ENCODE peak calls at places on chromosomes 2 and 18, in four cellular contexts. B, E, T and H are unnamed samples.

GRCh38 chr2:70557171-70557838 is 3.7 kb upstream of the TGFA start:
- DNase-seq in B (no peak), T (no peak), E (no peak), H (peak)

GRCh38 chr18:23541349-23542093 is 38.2 kb downstream of the RMC1 start:
- DNase-seq in B (no peak), T (no peak), E (no peak), H (no peak)

GRCh38 chr2:229205704-229206103 is 65.4 kb downstream of the PID1 start:
- DNase-seq in T (no peak), B (no peak), E (no peak), H (no peak)

GRCh38 chr2:62364786-62365185 is 141.2 kb downstream of the TMEM17 start:
- DNase-seq in T (no peak), E (no peak), B (no peak), H (no peak)

GRCh38 chr2:196821195-196821594 is 12.0 kb upstream of the C2orf66 start:
- DNase-seq in B (no peak), E (no peak), T (no peak), H (no peak)

GRCh38 chr18:903703-904102 is 968 bp upstream of the ADCYAP1 start:
- DNase-seq in T (no peak), E (peak), B (no peak), H (peak)

GRCh38 chr2:112343827-112344585 is 68.6 kb downstream of the ZC3H6 start:
- DNase-seq in B (no peak), T (no peak), E (no peak), H (no peak)

GRCh38 chr18:80171190-80171872 is 62.3 kb downstream of the ADNP2 start:
- DNase-seq in E (no peak), T (no peak), B (peak), H (no peak)

GRCh38 chr2:56476509-56477071 is 292.8 kb downstream of the CCDC85A start:
- DNase-seq in B (no peak), E (no peak), T (peak), H (no peak)

GRCh38 chr2:112480540-112481049 is 1.4 kb upstream of the TTL start:
- DNase-seq in E (no peak), T (no peak), B (no peak), H (no peak)